ENCODE peak calls at places on chromosomes 7 and 10, in eight cellular contexts. K, E, Q, O, C, B, U and Z are unnamed samples.
A peak's percentile ranks its signal among the peaks of the same experiment; 100 is the strongest.

GRCh38 chr10:58475322-58476277 is 37.1 kb upstream of the BICC1 start:
- DNase-seq in Q (peak; percentile 88), C (no peak), B (no peak), K (no peak), E (no peak), U (no peak), O (peak; percentile 44), Z (peak; percentile 86)

GRCh38 chr7:107078517-107078966 is 34.0 kb downstream of the PRKAR2B start:
- DNase-seq in E (no peak), B (no peak), K (no peak), Q (peak; percentile 62), U (peak; percentile 60), O (peak; percentile 19), C (no peak), Z (peak; percentile 41)

GRCh38 chr10:98340261-98340675 is 72.3 kb upstream of the LOXL4 start:
- DNase-seq in K (no peak), E (no peak), O (no peak), U (no peak), B (no peak), C (peak; percentile 29), Q (peak; percentile 13), Z (peak; percentile 43)

GRCh38 chr10:32433542-32433941 is 12.4 kb upstream of the CCDC7 start:
- DNase-seq in C (no peak), E (no peak), K (no peak), Q (no peak), O (no peak), U (no peak), B (no peak), Z (no peak)

GRCh38 chr10:67306588-67307205 is 380.9 kb downstream of the LRRTM3 start:
- DNase-seq in U (peak; percentile 43), B (no peak), C (no peak), O (peak; percentile 3), Q (peak; percentile 16), E (no peak), K (no peak), Z (peak; percentile 37)

GRCh38 chr10:35487336-35488034 is 117.7 kb upstream of the GJD4 start:
- DNase-seq in O (no peak), E (no peak), B (no peak), U (no peak), C (no peak), Q (no peak), K (no peak), Z (no peak)

GRCh38 chr10:122295423-122295947 is 24.4 kb downstream of the BTBD16 start:
- DNase-seq in K (no peak), C (no peak), B (no peak), Q (no peak), E (no peak), U (no peak), O (no peak), Z (no peak)

GRCh38 chr10:43897765-43898419 is 249.2 kb upstream of the ZNF32 start:
- DNase-seq in B (no peak), Q (no peak), C (no peak), O (no peak), K (no peak), U (no peak), E (no peak), Z (no peak)

GRCh38 chr10:105347487-105347886 is 706.4 kb downstream of the SORCS3 start:
- DNase-seq in E (no peak), Q (no peak), K (no peak), U (no peak), B (no peak), O (no peak), C (no peak), Z (no peak)

GRCh38 chr7:152859781-152860191 is 100.2 kb downstream of the ACTR3B start:
- DNase-seq in C (no peak), Q (no peak), E (no peak), K (no peak), U (peak; percentile 81), O (no peak), B (no peak), Z (peak; percentile 7)

GRCh38 chr7:125020801-125021200 is 91.2 kb upstream of the POT1 start:
- DNase-seq in E (no peak), O (no peak), B (no peak), U (no peak), K (no peak), C (no peak), Q (no peak), Z (no peak)

GRCh38 chr7:151727579-151728285 is 149.2 kb downstream of the PRKAG2 start:
- DNase-seq in C (peak; percentile 26), O (peak; percentile 92), K (peak; percentile 83), Q (peak; percentile 94), B (peak; percentile 95), U (no peak), E (peak; percentile 85), Z (peak; percentile 90)

GRCh38 chr10:74924251-74924954 is 98.0 kb downstream of the KAT6B start:
- DNase-seq in B (no peak), Q (peak; percentile 89), U (no peak), K (no peak), C (no peak), O (peak; percentile 96), E (no peak), Z (peak; percentile 96)

GRCh38 chr10:115866174-115866573 is 406.8 kb downstream of the GFRA1 start:
- DNase-seq in E (no peak), K (no peak), U (no peak), C (no peak), O (no peak), B (no peak), Q (no peak), Z (no peak)

GRCh38 chr10:27020243-27020642 is 80.1 kb downstream of the ANKRD26 start:
- DNase-seq in C (no peak), U (no peak), Q (no peak), K (no peak), O (no peak), B (no peak), E (no peak), Z (peak; percentile 11)

GRCh38 chr10:27019827-27020226 is 80.5 kb downstream of the ANKRD26 start:
- DNase-seq in B (no peak), K (no peak), Q (no peak), C (no peak), O (no peak), E (no peak), U (no peak), Z (peak; percentile 52)

GRCh38 chr10:27022048-27022447 is 78.2 kb downstream of the ANKRD26 start:
- DNase-seq in C (no peak), U (no peak), B (no peak), E (no peak), K (no peak), O (no peak), Q (no peak), Z (no peak)
- TF ChIP-seq CTCF in C (peak; percentile 13), U (peak; percentile 65), B (no peak), E (no peak), K (no peak), O (no peak), Q (no peak), Z (no peak)

GRCh38 chr10:59905735-59906416 is 480 bp downstream of the CCDC6 start:
- DNase-seq in O (no peak), Q (no peak), B (no peak), U (no peak), E (peak; percentile 23), K (no peak), C (no peak), Z (no peak)

GRCh38 chr10:59906417-59907202 is at the start of gene CCDC6:
- DNase-seq in C (peak; percentile 94), U (peak; percentile 97), K (peak; percentile 86), O (peak; percentile 91), E (peak; percentile 93), Q (peak; percentile 94), B (peak; percentile 97), Z (peak; percentile 92)

GRCh38 chr10:59907537-59907917 is 1.2 kb upstream of the CCDC6 start:
- DNase-seq in K (no peak), B (no peak), E (no peak), O (peak; percentile 19), U (no peak), C (no peak), Q (no peak), Z (no peak)

GRCh38 chr10:59907918-59908807 is 1.8 kb upstream of the CCDC6 start:
- DNase-seq in Q (peak; percentile 96), O (peak; percentile 85), B (peak; percentile 88), U (peak; percentile 89), K (peak; percentile 65), E (peak; percentile 33), C (no peak), Z (peak; percentile 95)

DNA sequence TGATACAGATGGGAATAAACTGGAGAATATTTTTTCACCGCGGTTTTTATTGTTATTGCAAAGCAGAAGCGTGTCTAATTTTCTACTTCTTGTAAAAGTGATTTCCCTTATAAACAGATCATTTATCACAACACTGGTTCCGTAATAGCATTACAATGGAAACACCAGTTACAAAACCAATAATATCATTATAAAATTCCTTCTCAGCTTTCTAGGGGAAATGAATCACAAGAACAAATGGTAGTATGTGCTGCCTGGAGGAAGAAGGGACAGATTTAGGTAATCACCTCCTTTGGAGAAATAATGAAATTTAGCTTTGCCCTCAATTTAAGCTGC is 2.4 kb upstream of the CCDC6 start:
- DNase-seq in C (no peak), U (no peak), O (no peak), Q (no peak), E (no peak), K (no peak), B (no peak), Z (no peak)
- H3K4me3 ChIP-seq in C (no peak overlapping the region), U (peak overlapping the region; percentile 88), O (no peak overlapping the region), Q (peak overlapping the region; percentile 42), E (peak overlapping the region; percentile 98), K (peak overlapping the region; percentile 6), B (peak overlapping the region; percentile 79), Z (no peak overlapping the region)

GRCh38 chr7:47194516-47194915 is 387.4 kb downstream of the TNS3 start:
- DNase-seq in O (no peak), B (no peak), U (no peak), C (no peak), K (no peak), Q (no peak), E (no peak), Z (no peak)

GRCh38 chr7:47196106-47196630 is 385.7 kb downstream of the TNS3 start:
- DNase-seq in U (no peak), Q (no peak), E (no peak), B (no peak), O (no peak), K (no peak), C (no peak), Z (no peak)

GRCh38 chr7:47198159-47198558 is 383.8 kb downstream of the TNS3 start:
- DNase-seq in Q (no peak), C (no peak), B (no peak), U (no peak), E (no peak), K (no peak), O (no peak), Z (no peak)

GRCh38 chr7:47197508-47197907 is 384.4 kb downstream of the TNS3 start:
- DNase-seq in E (no peak), B (no peak), Q (no peak), C (no peak), K (no peak), O (no peak), U (no peak), Z (no peak)

GRCh38 chr7:47195641-47196040 is 386.3 kb downstream of the TNS3 start:
- DNase-seq in O (no peak), Q (no peak), K (no peak), B (no peak), E (no peak), C (no peak), U (peak; percentile 66), Z (no peak)
- TF ChIP-seq CTCF in O (peak; percentile 34), Q (no peak), K (no peak), B (no peak), E (peak; percentile 6), C (peak; percentile 15), U (peak; percentile 76), Z (peak; percentile 35)

GRCh38 chr10:119818889-119819270 is 53.8 kb downstream of the MCMBP start:
- DNase-seq in K (no peak), C (no peak), O (no peak), U (no peak), E (no peak), Q (no peak), B (no peak), Z (no peak)
- H3K4me3 ChIP-seq in K (peak overlapping the region; percentile 25), C (no peak overlapping the region), O (peak overlapping the region; percentile 56), U (peak overlapping the region; percentile 91), E (peak overlapping the region; percentile 17), Q (peak overlapping the region; percentile 43), B (peak overlapping the region; percentile 43), Z (peak overlapping the region; percentile 24)